ENCODE peak calls at places on chromosomes 1 and 21, in four cellular contexts. J is stimulated activated CD8-positive, alpha-beta memory T cell treated with anti-CD3 and anti-CD28 coated beads, Interleukin-4, amount 100 ng/mL, for 1 hour; V is BJ; D is body of pancreas. N is an unnamed sample.

GRCh38 chr1:220808501-220809186 is 21.9 kb downstream of the MTARC1 start:
- DNase-seq in D (no peak), J (no peak), V (no peak), N (peak)

GRCh38 chr1:115052454-115053083 is 22.9 kb downstream of the TSHB start:
- DNase-seq in V (no peak), J (peak), D (peak), N (peak)

GRCh38 chr1:12142891-12143630 is 23.7 kb upstream of the TNFRSF1B start:
- DNase-seq in V (no peak), J (no peak), D (no peak), N (no peak)

GRCh38 chr1:117366281-117366981 is 818 bp upstream of the MAN1A2 start:
- DNase-seq in D (peak), J (peak), V (no peak), N (peak)

GRCh38 chr1:245809361-245809760 is 654.6 kb downstream of the KIF26B start:
- DNase-seq in D (no peak), V (no peak), J (no peak), N (no peak)

GRCh38 chr1:157163273-157164127 is 25.3 kb upstream of the ETV3 start:
- DNase-seq in J (peak), D (peak), V (no peak), N (peak)

GRCh38 chr1:220222939-220223338 is 49.3 kb downstream of the RAB3GAP2 start:
- DNase-seq in V (no peak), J (no peak), D (no peak), N (no peak)

GRCh38 chr1:79042117-79042516 is 35.6 kb upstream of the ADGRL4 start:
- DNase-seq in J (no peak), D (no peak), V (no peak), N (peak)

GRCh38 chr21:45556645-45557601 is 14.7 kb upstream of the SLC19A1 start:
- DNase-seq in J (no peak), D (peak), V (no peak), N (no peak)

GRCh38 chr1:113784104-113784779 is 25.0 kb upstream of the PHTF1 start:
- DNase-seq in J (no peak), D (no peak), V (no peak), N (no peak)

GRCh38 chr1:61162513-61163274 is 80.3 kb downstream of the NFIA start:
- DNase-seq in V (no peak), J (no peak), D (no peak), N (no peak)

GRCh38 chr1:3530086-3530930 is 75.8 kb downstream of the ARHGEF16 start:
- DNase-seq in V (no peak), D (peak), J (no peak), N (no peak)

GRCh38 chr1:53246261-53247134 is 8.2 kb upstream of the MAGOH start:
- DNase-seq in D (no peak), J (no peak), V (peak), N (no peak)

GRCh38 chr1:115458426-115459114 is 120.5 kb upstream of the NGF start:
- DNase-seq in J (no peak), D (no peak), V (no peak), N (no peak)

GRCh38 chr1:89808429-89809117 is 12.3 kb upstream of the LRRC8D start:
- DNase-seq in J (no peak), D (no peak), V (no peak), N (no peak)

GRCh38 chr1:12408662-12409061 is 178.8 kb downstream of the VPS13D start:
- DNase-seq in D (no peak), J (no peak), V (no peak), N (no peak)

GRCh38 chr21:24045775-24046215 is 1561.5 kb downstream of the MRPL39 start:
- DNase-seq in J (no peak), V (no peak), D (peak), N (peak)

GRCh38 chr1:77562596-77563154 is 119.8 kb downstream of the ZZZ3 start:
- DNase-seq in D (no peak), J (no peak), V (no peak), N (no peak)

GRCh38 chr1:41843378-41843777 is 75.3 kb downstream of the HIVEP3 start:
- DNase-seq in V (peak), J (no peak), D (no peak), N (peak)

GRCh38 chr1:243708210-243708609 is 141.8 kb downstream of the AKT3 start:
- DNase-seq in V (no peak), J (no peak), D (no peak), N (peak)

GRCh38 chr1:81954388-81955023 is 153.8 kb downstream of the ADGRL2 start:
- DNase-seq in J (no peak), D (no peak), V (no peak), N (no peak)

GRCh38 chr1:98468111-98468717 is 193.3 kb upstream of the SNX7 start:
- DNase-seq in D (no peak), V (peak), J (no peak), N (peak)

GRCh38 chr1:13960376-13960987 is 260.5 kb downstream of the PRDM2 start:
- DNase-seq in V (peak), J (peak), D (peak), N (peak)

GRCh38 chr1:190102757-190103326 is 374.8 kb downstream of the BRINP3 start:
- DNase-seq in J (no peak), V (no peak), D (no peak), N (no peak)

GRCh38 chr1:53071167-53071865 is 9.3 kb downstream of the PODN start:
- DNase-seq in D (peak), V (no peak), J (no peak), N (no peak)

GRCh38 chr21:31974454-31974985 is 101.7 kb downstream of the HUNK start:
- DNase-seq in J (no peak), D (no peak), V (no peak), N (no peak)

GRCh38 chr1:183580281-183580682 is 10.0 kb downstream of the NCF2 start:
- DNase-seq in J (no peak), D (peak), V (no peak), N (peak)

GRCh38 chr1:242828828-242829227 is 304.3 kb upstream of the PLD5 start:
- DNase-seq in J (no peak), V (no peak), D (no peak), N (no peak)

GRCh38 chr1:18217398-18218043 is 109.9 kb downstream of the IGSF21 start:
- DNase-seq in D (no peak), V (no peak), J (no peak), N (peak)

GRCh38 chr1:234603221-234604204 is 6.5 kb downstream of the IRF2BP2 start:
- DNase-seq in D (no peak), J (no peak), V (no peak), N (no peak)

GRCh38 chr1:77948841-77949424 is 29.9 kb downstream of the FUBP1 start:
- DNase-seq in D (peak), J (no peak), V (no peak), N (peak)

GRCh38 chr1:112706505-112707216 is at the start of gene RHOC:
- DNase-seq in D (peak), V (no peak), J (no peak), N (peak)

GRCh38 chr1:29679828-29680558 is 443.7 kb downstream of the PTPRU start:
- DNase-seq in J (no peak), V (no peak), D (no peak), N (no peak)

GRCh38 chr1:33126411-33127000 is 45.6 kb downstream of the AZIN2 start:
- DNase-seq in J (no peak), V (no peak), D (no peak), N (no peak)

GRCh38 chr1:163060343-163061007 is 8.7 kb upstream of the RGS4 start:
- DNase-seq in J (no peak), D (no peak), V (no peak), N (no peak)

GRCh38 chr21:44846485-44847260 is 26.8 kb downstream of the PTTG1IP start:
- DNase-seq in V (no peak), J (no peak), D (peak), N (peak)